ENCODE peak calls at places on chromosomes 1 and 21, in six cellular contexts. One of them, this sample, is unnamed.

GRCh38 chr1:12709696-12710095 is 6.2 kb upstream of the AADACL3 start:
- DNase-seq in GM23338: no peak
- DNase-seq in MM.1S: no peak
- DNase-seq in GM23248: peak; percentile 66
- DNase-seq in OCI-LY7: no peak
- DNase-seq in PC-3: no peak
- DNase-seq in this sample: no peak

GRCh38 chr21:26583737-26584136 is 10.7 kb upstream of the CYYR1 start:
- DNase-seq in GM23338: peak; percentile 6
- DNase-seq in MM.1S: no peak
- DNase-seq in GM23248: no peak
- DNase-seq in OCI-LY7: no peak
- DNase-seq in PC-3: no peak
- DNase-seq in this sample: no peak

GRCh38 chr1:3515774-3516480 is 61.5 kb downstream of the ARHGEF16 start:
- DNase-seq in GM23338: no peak
- DNase-seq in MM.1S: no peak
- DNase-seq in GM23248: no peak
- DNase-seq in OCI-LY7: no peak
- DNase-seq in PC-3: no peak
- DNase-seq in this sample: no peak

GRCh38 chr1:221100196-221100950 is 221.1 kb downstream of the HLX start:
- DNase-seq in GM23338: no peak
- DNase-seq in MM.1S: no peak
- DNase-seq in GM23248: peak; percentile 91
- DNase-seq in OCI-LY7: no peak
- DNase-seq in PC-3: peak; percentile 89
- DNase-seq in this sample: peak; percentile 13

GRCh38 chr1:64209221-64209620 is 5.8 kb downstream of the UBE2U start:
- DNase-seq in GM23338: peak; percentile 63
- DNase-seq in MM.1S: no peak
- DNase-seq in GM23248: peak; percentile 16
- DNase-seq in OCI-LY7: no peak
- DNase-seq in PC-3: no peak
- DNase-seq in this sample: no peak

GRCh38 chr1:194338241-194338948 is 1152.0 kb upstream of the B3GALT2 start:
- DNase-seq in GM23338: no peak
- DNase-seq in MM.1S: no peak
- DNase-seq in GM23248: no peak
- DNase-seq in OCI-LY7: no peak
- DNase-seq in PC-3: peak; percentile 11
- DNase-seq in this sample: no peak

GRCh38 chr1:221897312-221897711 is 155.4 kb upstream of the DUSP10 start:
- DNase-seq in GM23338: no peak
- DNase-seq in MM.1S: no peak
- DNase-seq in GM23248: peak; percentile 35
- DNase-seq in OCI-LY7: no peak
- DNase-seq in PC-3: peak; percentile 65
- DNase-seq in this sample: no peak

GRCh38 chr21:33199516-33200217 is 30.1 kb upstream of the IFNAR2 start:
- DNase-seq in GM23338: peak; percentile 91
- DNase-seq in MM.1S: peak; percentile 97
- DNase-seq in GM23248: peak; percentile 97
- DNase-seq in OCI-LY7: peak; percentile 94
- DNase-seq in PC-3: peak; percentile 95
- DNase-seq in this sample: peak; percentile 95

GRCh38 chr1:112826217-112826944 is 111.2 kb upstream of the PPM1J start:
- DNase-seq in GM23338: no peak
- DNase-seq in MM.1S: no peak
- DNase-seq in GM23248: no peak
- DNase-seq in OCI-LY7: no peak
- DNase-seq in PC-3: no peak
- DNase-seq in this sample: no peak

GRCh38 chr1:199269241-199269640 is 630.4 kb downstream of the PTPRC start:
- DNase-seq in GM23338: no peak
- DNase-seq in MM.1S: no peak
- DNase-seq in GM23248: no peak
- DNase-seq in OCI-LY7: no peak
- DNase-seq in PC-3: no peak
- DNase-seq in this sample: no peak

GRCh38 chr1:215744419-215744818 is 177.3 kb downstream of the KCTD3 start:
- DNase-seq in GM23338: no peak
- DNase-seq in MM.1S: no peak
- DNase-seq in GM23248: peak; percentile 2
- DNase-seq in OCI-LY7: no peak
- DNase-seq in PC-3: no peak
- DNase-seq in this sample: no peak

GRCh38 chr1:151474711-151475110 is 15.4 kb upstream of the POGZ start:
- DNase-seq in GM23338: no peak
- DNase-seq in MM.1S: no peak
- DNase-seq in GM23248: no peak
- DNase-seq in OCI-LY7: no peak
- DNase-seq in PC-3: no peak
- DNase-seq in this sample: no peak

GRCh38 chr1:151472852-151473731 is 13.8 kb upstream of the POGZ start:
- DNase-seq in GM23338: peak; percentile 89
- DNase-seq in MM.1S: no peak
- DNase-seq in GM23248: peak; percentile 56
- DNase-seq in OCI-LY7: no peak
- DNase-seq in PC-3: peak; percentile 43
- DNase-seq in this sample: peak; percentile 67

GRCh38 chr1:151477066-151477465 is 17.8 kb upstream of the POGZ start:
- DNase-seq in GM23338: no peak
- DNase-seq in MM.1S: no peak
- DNase-seq in GM23248: no peak
- DNase-seq in OCI-LY7: no peak
- DNase-seq in PC-3: no peak
- DNase-seq in this sample: no peak

GRCh38 chr1:151476083-151476482 is 16.8 kb upstream of the POGZ start:
- DNase-seq in GM23338: no peak
- DNase-seq in MM.1S: peak; percentile 62
- DNase-seq in GM23248: peak; percentile 10
- DNase-seq in OCI-LY7: no peak
- DNase-seq in PC-3: no peak
- DNase-seq in this sample: no peak

DNA sequence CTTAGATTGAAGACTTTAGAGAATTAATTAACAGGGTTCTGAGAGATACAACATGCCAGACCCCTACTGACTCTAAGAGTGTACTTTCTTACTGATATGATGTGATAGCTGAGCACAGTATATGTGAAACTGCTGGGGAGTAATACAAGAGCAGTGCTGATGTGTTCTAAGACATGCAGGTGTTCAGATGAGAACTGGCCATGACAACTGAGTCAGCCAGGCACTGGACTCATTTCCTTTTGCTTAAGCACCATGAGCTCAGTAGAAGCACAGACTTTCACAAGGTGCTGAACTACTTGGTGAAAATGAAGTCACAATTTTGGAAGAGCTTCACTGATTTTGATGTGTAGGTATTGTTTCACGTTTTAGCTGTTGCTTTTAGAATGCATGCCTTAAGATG is 15.9 kb upstream of the POGZ start:
- DNase-seq in GM23338: no peak
- DNase-seq in MM.1S: peak; percentile 95
- DNase-seq in GM23248: no peak
- DNase-seq in OCI-LY7: peak; percentile 38
- DNase-seq in PC-3: no peak
- DNase-seq in this sample: no peak
- H3K4me3 ChIP-seq in GM23338: no peak overlapping the region
- H3K4me3 ChIP-seq in MM.1S: peak overlapping the region; percentile 12
- H3K4me3 ChIP-seq in GM23248: no peak overlapping the region
- H3K4me3 ChIP-seq in OCI-LY7: no peak overlapping the region
- H3K4me3 ChIP-seq in PC-3: no peak overlapping the region
- H3K4me3 ChIP-seq in this sample: no peak overlapping the region

GRCh38 chr1:214448536-214448935 is 102.9 kb downstream of the PTPN14 start:
- DNase-seq in GM23338: peak; percentile 41
- DNase-seq in MM.1S: no peak
- DNase-seq in GM23248: no peak
- DNase-seq in OCI-LY7: no peak
- DNase-seq in PC-3: no peak
- DNase-seq in this sample: no peak
- H3K9me2 ChIP-seq in GM23338: no peaks in the 10 kb centered on the region
- H3K9me2 ChIP-seq in MM.1S: no peaks in the 10 kb centered on the region
- H3K9me2 ChIP-seq in GM23248: no peaks in the 10 kb centered on the region
- H3K9me2 ChIP-seq in OCI-LY7: no peaks in the 10 kb centered on the region
- H3K9me2 ChIP-seq in PC-3: no peaks in the 10 kb centered on the region
- H3K9me2 ChIP-seq in this sample: no peaks in the 10 kb centered on the region

GRCh38 chr1:31510304-31510703 is 66.0 kb upstream of the TINAGL1 start:
- DNase-seq in GM23338: no peak
- DNase-seq in MM.1S: no peak
- DNase-seq in GM23248: no peak
- DNase-seq in OCI-LY7: no peak
- DNase-seq in PC-3: peak; percentile 46
- DNase-seq in this sample: no peak

GRCh38 chr1:31505884-31506497 is 70.3 kb upstream of the TINAGL1 start:
- DNase-seq in GM23338: no peak
- DNase-seq in MM.1S: peak; percentile 95
- DNase-seq in GM23248: peak; percentile 86
- DNase-seq in OCI-LY7: no peak
- DNase-seq in PC-3: peak; percentile 44
- DNase-seq in this sample: no peak

GRCh38 chr1:31509124-31510072 is 66.9 kb upstream of the TINAGL1 start:
- DNase-seq in GM23338: no peak
- DNase-seq in MM.1S: peak; percentile 14
- DNase-seq in GM23248: no peak
- DNase-seq in OCI-LY7: no peak
- DNase-seq in PC-3: no peak
- DNase-seq in this sample: peak; percentile 81

GRCh38 chr1:31507221-31507620 is 69.1 kb upstream of the TINAGL1 start:
- DNase-seq in GM23338: no peak
- DNase-seq in MM.1S: no peak
- DNase-seq in GM23248: no peak
- DNase-seq in OCI-LY7: no peak
- DNase-seq in PC-3: no peak
- DNase-seq in this sample: no peak

DNA sequence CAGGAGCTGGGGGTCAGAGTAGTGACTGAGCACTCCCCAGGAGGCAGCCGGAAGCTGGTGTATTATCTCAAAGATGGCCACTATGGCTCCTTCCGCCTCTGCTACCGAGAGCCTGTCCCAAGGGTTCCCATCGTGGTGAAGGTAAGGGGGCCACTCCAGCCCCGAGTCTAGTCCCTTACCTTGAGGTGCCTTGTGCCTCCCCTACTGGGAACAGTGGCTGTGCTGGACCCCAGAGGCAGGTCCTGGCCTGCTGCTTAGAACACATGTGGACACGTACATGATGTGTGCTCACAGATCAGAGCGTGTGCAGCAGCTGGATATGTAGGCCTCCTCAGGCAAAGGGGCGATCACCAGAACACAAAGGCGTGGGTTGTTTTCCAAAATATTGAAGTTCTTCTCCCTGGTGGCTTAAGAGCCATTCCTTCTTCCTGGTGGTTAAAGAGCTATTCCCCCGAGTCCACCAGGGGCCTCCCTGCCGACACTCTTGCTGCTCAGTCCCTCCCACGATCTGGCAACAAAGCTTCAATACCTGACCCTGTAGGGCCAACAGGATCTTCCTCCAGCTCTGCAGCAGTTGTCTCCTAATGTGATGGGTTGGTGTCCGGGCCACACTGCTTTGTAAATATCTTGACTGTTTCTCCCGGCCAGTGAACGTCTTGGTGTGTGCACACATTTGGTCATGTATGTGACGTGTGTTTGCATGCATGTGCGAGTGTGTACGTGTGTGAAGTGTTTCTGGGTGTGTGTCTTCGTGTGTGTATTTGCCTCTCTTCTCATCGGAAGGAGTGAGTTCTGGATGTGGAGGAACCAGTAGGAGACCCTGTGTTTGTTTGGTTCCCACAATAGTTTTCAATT is 68.4 kb upstream of the TINAGL1 start:
- DNase-seq in GM23338: peak; percentile 33
- DNase-seq in MM.1S: no peak
- DNase-seq in GM23248: no peak
- DNase-seq in OCI-LY7: no peak
- DNase-seq in PC-3: no peak
- DNase-seq in this sample: no peak
- H3K4me3 ChIP-seq in GM23338: no peak overlapping the region
- H3K4me3 ChIP-seq in MM.1S: no peak overlapping the region
- H3K4me3 ChIP-seq in GM23248: no peak overlapping the region
- H3K4me3 ChIP-seq in OCI-LY7: no peak overlapping the region
- H3K4me3 ChIP-seq in PC-3: no peak overlapping the region
- H3K4me3 ChIP-seq in this sample: no peak overlapping the region

GRCh38 chr1:40699787-40700186 is 8.3 kb downstream of the NFYC start:
- DNase-seq in GM23338: no peak
- DNase-seq in MM.1S: no peak
- DNase-seq in GM23248: no peak
- DNase-seq in OCI-LY7: no peak
- DNase-seq in PC-3: no peak
- DNase-seq in this sample: no peak

GRCh38 chr1:40693425-40693824 is 1.9 kb downstream of the NFYC start:
- DNase-seq in GM23338: no peak
- DNase-seq in MM.1S: no peak
- DNase-seq in GM23248: no peak
- DNase-seq in OCI-LY7: no peak
- DNase-seq in PC-3: no peak
- DNase-seq in this sample: no peak

GRCh38 chr1:40694353-40694874 is 2.9 kb downstream of the NFYC start:
- DNase-seq in GM23338: no peak
- DNase-seq in MM.1S: no peak
- DNase-seq in GM23248: no peak
- DNase-seq in OCI-LY7: no peak
- DNase-seq in PC-3: no peak
- DNase-seq in this sample: no peak

GRCh38 chr1:40697436-40697835 is 5.9 kb downstream of the NFYC start:
- DNase-seq in GM23338: no peak
- DNase-seq in MM.1S: no peak
- DNase-seq in GM23248: no peak
- DNase-seq in OCI-LY7: no peak
- DNase-seq in PC-3: no peak
- DNase-seq in this sample: no peak

GRCh38 chr1:40696294-40696693 is 4.8 kb downstream of the NFYC start:
- DNase-seq in GM23338: peak; percentile 44
- DNase-seq in MM.1S: no peak
- DNase-seq in GM23248: no peak
- DNase-seq in OCI-LY7: no peak
- DNase-seq in PC-3: no peak
- DNase-seq in this sample: no peak
- H3K9me2 ChIP-seq in GM23338: no peaks in the 10 kb centered on the region
- H3K9me2 ChIP-seq in MM.1S: no peaks in the 10 kb centered on the region
- H3K9me2 ChIP-seq in GM23248: no peaks in the 10 kb centered on the region
- H3K9me2 ChIP-seq in OCI-LY7: no peaks in the 10 kb centered on the region
- H3K9me2 ChIP-seq in PC-3: no peaks in the 10 kb centered on the region
- H3K9me2 ChIP-seq in this sample: no peaks in the 10 kb centered on the region

GRCh38 chr1:98660941-98661543 is 479 bp upstream of the SNX7 start:
- DNase-seq in GM23338: no peak
- DNase-seq in MM.1S: no peak
- DNase-seq in GM23248: peak; percentile 63
- DNase-seq in OCI-LY7: no peak
- DNase-seq in PC-3: peak; percentile 22
- DNase-seq in this sample: no peak
- H3K4me3 ChIP-seq in GM23338: peak overlapping the region; percentile 98
- H3K4me3 ChIP-seq in MM.1S: no peak overlapping the region
- H3K4me3 ChIP-seq in GM23248: peak overlapping the region; percentile 82
- H3K4me3 ChIP-seq in OCI-LY7: no peak overlapping the region
- H3K4me3 ChIP-seq in PC-3: peak overlapping the region; percentile 97
- H3K4me3 ChIP-seq in this sample: peak overlapping the region; percentile 81

This sample was measured in hepatocyte.